ENCODE peak calls at places on chromosomes 2 and 18, in nine cellular contexts. T is MCF 10A; N is T-helper 9 cell; S is H9; Y is OCI-M1; U is NCI-H345; L is activated T-cell treated with anti-CD3 and anti-CD28 coated beads, Interleukin-2, amount 50 U/mL, for 24 hours; W is NCI-H774; F is A172. B is an unnamed sample.

GRCh38 chr18:75070625-75071483 is 138.1 kb downstream of the PTGR3 start:
- DNase-seq in T (peak; percentile 86), N (peak; percentile 46), S (no peak), Y (peak; percentile 4), U (peak; percentile 80), L (peak; percentile 73), W (peak; percentile 56), F (peak; percentile 76), B (peak; percentile 38)

GRCh38 chr18:46322941-46323340 is 218.8 kb downstream of the HAUS1 start:
- DNase-seq in T (no peak), N (no peak), S (no peak), Y (no peak), U (no peak), L (no peak), W (no peak), F (no peak), B (no peak)

GRCh38 chr2:146079216-146079615 is 1559.3 kb upstream of the ZEB2 start:
- DNase-seq in T (no peak), N (no peak), S (no peak), Y (no peak), U (no peak), L (no peak), W (no peak), F (peak; percentile 1), B (no peak)

GRCh38 chr2:159684796-159685195 is 27.5 kb upstream of the MARCHF7 start:
- DNase-seq in T (peak; percentile 48), N (no peak), S (no peak), Y (no peak), U (no peak), L (no peak), W (no peak), F (peak; percentile 27), B (no peak)

GRCh38 chr2:3539836-3540235 is 18.3 kb downstream of the RNASEH1 start:
- DNase-seq in T (no peak), N (no peak), S (no peak), Y (no peak), U (no peak), L (no peak), W (no peak), F (no peak), B (no peak)

GRCh38 chr2:38387887-38388286 is 10.8 kb upstream of the ATL2 start:
- DNase-seq in T (no peak), N (no peak), S (no peak), Y (peak; percentile 34), U (no peak), L (no peak), W (no peak), F (no peak), B (no peak)

GRCh38 chr2:120641366-120641771 is 94.3 kb upstream of the GLI2 start:
- DNase-seq in T (no peak), N (no peak), S (no peak), Y (no peak), U (no peak), L (no peak), W (no peak), F (no peak), B (no peak)

GRCh38 chr2:221500501-221501209 is 71.4 kb downstream of the EPHA4 start:
- DNase-seq in T (no peak), N (no peak), S (no peak), Y (no peak), U (no peak), L (no peak), W (no peak), F (peak; percentile 19), B (no peak)

GRCh38 chr2:18792684-18793083 is 203.3 kb upstream of the NT5C1B start:
- DNase-seq in T (no peak), N (no peak), S (no peak), Y (no peak), U (no peak), L (no peak), W (no peak), F (no peak), B (no peak)

GRCh38 chr2:184598313-184599053 is at the start of gene ZNF804A:
- DNase-seq in T (peak; percentile 59), N (no peak), S (peak; percentile 49), Y (peak; percentile 84), U (peak; percentile 73), L (peak; percentile 28), W (peak; percentile 40), F (peak; percentile 39), B (peak; percentile 18)

GRCh38 chr18:64244571-64244970 is 95.7 kb upstream of the LINC00305 start:
- DNase-seq in T (no peak), N (no peak), S (peak; percentile 44), Y (peak; percentile 67), U (no peak), L (no peak), W (no peak), F (no peak), B (no peak)

GRCh38 chr2:75238670-75239330 is 39.5 kb upstream of the TACR1 start:
- DNase-seq in T (peak; percentile 50), N (no peak), S (no peak), Y (no peak), U (no peak), L (no peak), W (no peak), F (peak; percentile 84), B (no peak)

GRCh38 chr2:46229134-46230063 is 67.8 kb upstream of the EPAS1 start:
- DNase-seq in T (no peak), N (no peak), S (peak; percentile 66), Y (no peak), U (peak; percentile 62), L (peak; percentile 47), W (no peak), F (peak; percentile 68), B (no peak)

GRCh38 chr2:222318026-222318711 is 19.4 kb upstream of the PAX3 start:
- DNase-seq in T (peak; percentile 84), N (no peak), S (peak; percentile 85), Y (peak; percentile 79), U (peak; percentile 85), L (peak; percentile 68), W (peak; percentile 77), F (peak; percentile 78), B (no peak)

GRCh38 chr2:224085811-224086210 is 46.7 kb upstream of the SERPINE2 start:
- DNase-seq in T (no peak), N (no peak), S (no peak), Y (no peak), U (no peak), L (no peak), W (no peak), F (no peak), B (no peak)

GRCh38 chr2:37881397-37881796 is 43.7 kb upstream of the RMDN2 start:
- DNase-seq in T (peak; percentile 56), N (no peak), S (no peak), Y (no peak), U (peak; percentile 75), L (no peak), W (peak; percentile 34), F (no peak), B (no peak)

GRCh38 chr2:19801367-19802087 is 100.3 kb downstream of the TTC32 start:
- DNase-seq in T (peak; percentile 97), N (no peak), S (no peak), Y (no peak), U (no peak), L (no peak), W (no peak), F (peak; percentile 98), B (peak; percentile 98)

GRCh38 chr18:72700961-72701710 is 157.0 kb upstream of the CBLN2 start:
- DNase-seq in T (peak; percentile 40), N (no peak), S (no peak), Y (peak; percentile 63), U (peak; percentile 35), L (no peak), W (peak; percentile 45), F (peak; percentile 3), B (no peak)

GRCh38 chr2:216001201-216001600 is 12.2 kb downstream of the MREG start:
- DNase-seq in T (no peak), N (no peak), S (no peak), Y (no peak), U (no peak), L (no peak), W (no peak), F (no peak), B (no peak)

GRCh38 chr2:168188011-168188410 is 59.4 kb downstream of the STK39 start:
- DNase-seq in T (no peak), N (no peak), S (no peak), Y (no peak), U (no peak), L (no peak), W (no peak), F (no peak), B (no peak)

GRCh38 chr2:98026927-98027522 is 31.3 kb upstream of the TMEM131 start:
- DNase-seq in T (no peak), N (no peak), S (no peak), Y (peak; percentile 92), U (no peak), L (no peak), W (no peak), F (no peak), B (no peak)

GRCh38 chr2:241126201-241126611 is 23.1 kb downstream of the PASK start:
- DNase-seq in T (no peak), N (no peak), S (no peak), Y (no peak), U (no peak), L (no peak), W (no peak), F (no peak), B (no peak)

GRCh38 chr2:113075030-113075429 is 7.3 kb downstream of the IL1F10 start:
- DNase-seq in T (no peak), N (no peak), S (no peak), Y (no peak), U (no peak), L (no peak), W (no peak), F (no peak), B (no peak)

GRCh38 chr2:205925373-205926337 is 160.3 kb downstream of the INO80D start:
- DNase-seq in T (peak; percentile 73), N (peak; percentile 54), S (peak; percentile 85), Y (peak; percentile 74), U (peak; percentile 77), L (peak; percentile 82), W (peak; percentile 62), F (peak; percentile 37), B (peak; percentile 28)

GRCh38 chr18:75548353-75548752 is 120.8 kb upstream of the SMIM21 start:
- DNase-seq in T (peak; percentile 20), N (no peak), S (peak; percentile 71), Y (peak; percentile 46), U (no peak), L (no peak), W (peak; percentile 21), F (peak; percentile 26), B (no peak)

GRCh38 chr2:42031783-42032620 is 15.8 kb upstream of the PKDCC start:
- DNase-seq in T (no peak), N (no peak), S (no peak), Y (no peak), U (no peak), L (no peak), W (no peak), F (no peak), B (no peak)

GRCh38 chr2:240638517-240639160 is 13.4 kb downstream of the GPR35 start:
- DNase-seq in T (no peak), N (no peak), S (no peak), Y (no peak), U (no peak), L (no peak), W (no peak), F (no peak), B (peak; percentile 61)

GRCh38 chr18:476368-476767 is 24.1 kb downstream of the COLEC12 start:
- DNase-seq in T (no peak), N (no peak), S (no peak), Y (no peak), U (no peak), L (no peak), W (no peak), F (no peak), B (no peak)

GRCh38 chr2:70907130-70907756 is 28.5 kb upstream of the ATP6V1B1 start:
- DNase-seq in T (no peak), N (no peak), S (no peak), Y (no peak), U (no peak), L (no peak), W (no peak), F (no peak), B (no peak)

GRCh38 chr2:40346535-40347354 is 105.1 kb downstream of the SLC8A1 start:
- DNase-seq in T (no peak), N (no peak), S (no peak), Y (no peak), U (no peak), L (no peak), W (no peak), F (no peak), B (no peak)

GRCh38 chr2:230636684-230637271 is 75.9 kb upstream of the CAB39 start:
- DNase-seq in T (no peak), N (no peak), S (no peak), Y (no peak), U (no peak), L (peak; percentile 48), W (no peak), F (no peak), B (no peak)

B was measured in gastrocnemius medialis.